ENCODE peak calls at places on chromosome 20, in five cellular contexts. T, F, M, N and U are unnamed samples.

GRCh38 chr20:18719426-18719825 is 94.2 kb upstream of the SCP2D1 start:
- DNase-seq in T (no peak), M (no peak), N (no peak), F (no peak), U (no peak)

GRCh38 chr20:57409316-57409671 is 18.1 kb downstream of the RBM38 start:
- DNase-seq in T (no peak), F (no peak), N (no peak), M (no peak), U (no peak)

GRCh38 chr20:36217226-36217625 is 19.1 kb upstream of the AAR2 start:
- DNase-seq in F (peak; percentile 32), T (no peak), M (no peak), N (peak; percentile 87), U (no peak)

GRCh38 chr20:35796556-35796955 is 24.7 kb downstream of the PHF20 start:
- DNase-seq in N (no peak), T (no peak), M (no peak), F (no peak), U (no peak)

GRCh38 chr20:13008761-13009681 is at the start of gene SPTLC3:
- DNase-seq in M (no peak), F (peak; percentile 80), N (peak; percentile 60), T (peak; percentile 44), U (peak; percentile 9)

GRCh38 chr20:38049800-38050199 is 16.3 kb downstream of the RPRD1B start:
- DNase-seq in F (no peak), N (no peak), M (no peak), T (no peak), U (no peak)

GRCh38 chr20:11867286-11867921 is 50.3 kb upstream of the BTBD3 start:
- DNase-seq in M (no peak), N (no peak), T (no peak), F (no peak), U (no peak)

GRCh38 chr20:10927011-10927583 is 253.3 kb upstream of the JAG1 start:
- DNase-seq in M (no peak), F (no peak), T (no peak), N (no peak), U (no peak)

GRCh38 chr20:55140631-55141030 is 665.2 kb downstream of the DOK5 start:
- DNase-seq in T (no peak), N (no peak), F (no peak), M (no peak), U (no peak)

GRCh38 chr20:24999568-24999967 is 7.0 kb upstream of the APMAP start:
- DNase-seq in T (no peak), N (peak; percentile 9), M (no peak), F (no peak), U (no peak)

GRCh38 chr20:57717797-57718196 is 8.0 kb upstream of the PMEPA1 start:
- DNase-seq in N (no peak), M (no peak), T (no peak), F (no peak), U (no peak)

GRCh38 chr20:36726168-36726567 is 19.7 kb downstream of the NDRG3 start:
- DNase-seq in N (no peak), F (no peak), M (no peak), T (no peak), U (no peak)

GRCh38 chr20:22513574-22513973 is 70.8 kb downstream of the FOXA2 start:
- DNase-seq in M (no peak), F (no peak), T (no peak), N (no peak), U (no peak)

GRCh38 chr20:38673731-38674177 is 50.5 kb upstream of the SLC32A1 start:
- DNase-seq in F (no peak), N (peak; percentile 66), M (no peak), T (no peak), U (peak; percentile 44)

GRCh38 chr20:37309941-37310590 is 20.6 kb downstream of the MANBAL start:
- DNase-seq in M (no peak), T (no peak), N (no peak), F (no peak), U (no peak)

GRCh38 chr20:10565191-10565921 is 108.4 kb downstream of the JAG1 start:
- DNase-seq in N (no peak), M (no peak), T (no peak), F (peak; percentile 75), U (no peak)

GRCh38 chr20:25675161-25675560 is 21.5 kb downstream of the ZNF337 start:
- DNase-seq in F (no peak), M (no peak), N (no peak), T (no peak), U (no peak)

GRCh38 chr20:10524034-10524476 is 89.0 kb downstream of the SLX4IP start:
- DNase-seq in M (no peak), N (peak; percentile 82), T (peak; percentile 58), F (no peak), U (no peak)

GRCh38 chr20:6583134-6583738 is 184.2 kb upstream of the BMP2 start:
- DNase-seq in T (peak; percentile 47), F (peak; percentile 74), M (no peak), N (peak; percentile 56), U (no peak)

GRCh38 chr20:3660262-3661059 is 2.7 kb downstream of the GFRA4 start:
- DNase-seq in N (peak; percentile 26), M (no peak), T (no peak), F (no peak), U (no peak)

GRCh38 chr20:3659492-3660261 is 3.5 kb downstream of the GFRA4 start:
- DNase-seq in T (no peak), N (peak; percentile 30), M (no peak), F (no peak), U (no peak)

GRCh38 chr20:3663031-3663701 is at the start of gene GFRA4:
- DNase-seq in T (no peak), N (peak; percentile 86), F (no peak), M (no peak), U (no peak)

GRCh38 chr20:3661836-3662665 is 1.1 kb downstream of the GFRA4 start:
- DNase-seq in T (no peak), M (no peak), N (no peak), F (no peak), U (no peak)

DNA sequence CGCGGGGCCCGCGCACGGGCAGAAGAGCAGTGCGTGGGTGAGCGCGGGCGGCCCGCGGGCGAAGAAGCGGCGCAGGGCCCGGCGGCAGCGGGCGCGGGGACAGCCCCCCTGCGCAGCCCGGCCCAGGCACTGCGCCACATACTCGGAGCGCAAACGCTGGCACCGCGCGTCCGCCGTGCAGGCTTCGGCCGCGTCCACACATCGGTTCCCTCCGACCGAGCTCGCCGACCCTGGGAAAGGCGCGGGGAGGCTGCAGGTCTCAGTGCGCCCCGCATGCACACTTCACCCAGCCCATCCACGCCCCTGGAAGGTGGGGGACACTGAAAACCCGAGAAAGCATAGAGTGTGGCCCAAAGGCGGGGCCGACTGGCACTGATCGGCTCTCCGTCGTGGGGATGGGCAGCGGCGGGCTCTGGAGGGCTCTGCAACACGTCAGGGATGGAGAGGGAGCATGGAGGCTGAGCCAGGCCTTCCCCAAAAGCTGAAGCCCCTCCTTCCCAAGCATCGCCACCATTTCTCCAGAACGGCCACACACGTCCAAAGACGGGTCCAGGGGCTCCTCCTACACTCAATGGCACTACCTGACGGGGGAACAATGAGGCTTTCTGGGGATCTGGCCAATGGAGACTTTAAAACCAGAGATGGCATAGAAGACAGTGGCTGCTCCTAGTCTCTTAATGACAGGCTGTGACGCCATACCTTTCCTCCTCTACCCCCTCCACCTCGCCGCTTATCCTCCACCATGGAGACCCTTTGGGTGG is 2.0 kb downstream of the GFRA4 start:
- DNase-seq in T (no peak), N (peak; percentile 25), M (no peak), F (no peak), U (no peak)
- H3K27ac ChIP-seq in T (no peak overlapping the region), N (no peak overlapping the region), M (no peak overlapping the region), F (no peak overlapping the region), U (no peak overlapping the region)

GRCh38 chr20:21308340-21308739 is 5.2 kb downstream of the XRN2 start:
- DNase-seq in N (no peak), M (no peak), T (no peak), F (no peak), U (no peak)
- H3K27ac ChIP-seq in N (no peak overlapping the region), M (no peak overlapping the region), T (no peak overlapping the region), F (no peak overlapping the region), U (no peak overlapping the region)

DNA sequence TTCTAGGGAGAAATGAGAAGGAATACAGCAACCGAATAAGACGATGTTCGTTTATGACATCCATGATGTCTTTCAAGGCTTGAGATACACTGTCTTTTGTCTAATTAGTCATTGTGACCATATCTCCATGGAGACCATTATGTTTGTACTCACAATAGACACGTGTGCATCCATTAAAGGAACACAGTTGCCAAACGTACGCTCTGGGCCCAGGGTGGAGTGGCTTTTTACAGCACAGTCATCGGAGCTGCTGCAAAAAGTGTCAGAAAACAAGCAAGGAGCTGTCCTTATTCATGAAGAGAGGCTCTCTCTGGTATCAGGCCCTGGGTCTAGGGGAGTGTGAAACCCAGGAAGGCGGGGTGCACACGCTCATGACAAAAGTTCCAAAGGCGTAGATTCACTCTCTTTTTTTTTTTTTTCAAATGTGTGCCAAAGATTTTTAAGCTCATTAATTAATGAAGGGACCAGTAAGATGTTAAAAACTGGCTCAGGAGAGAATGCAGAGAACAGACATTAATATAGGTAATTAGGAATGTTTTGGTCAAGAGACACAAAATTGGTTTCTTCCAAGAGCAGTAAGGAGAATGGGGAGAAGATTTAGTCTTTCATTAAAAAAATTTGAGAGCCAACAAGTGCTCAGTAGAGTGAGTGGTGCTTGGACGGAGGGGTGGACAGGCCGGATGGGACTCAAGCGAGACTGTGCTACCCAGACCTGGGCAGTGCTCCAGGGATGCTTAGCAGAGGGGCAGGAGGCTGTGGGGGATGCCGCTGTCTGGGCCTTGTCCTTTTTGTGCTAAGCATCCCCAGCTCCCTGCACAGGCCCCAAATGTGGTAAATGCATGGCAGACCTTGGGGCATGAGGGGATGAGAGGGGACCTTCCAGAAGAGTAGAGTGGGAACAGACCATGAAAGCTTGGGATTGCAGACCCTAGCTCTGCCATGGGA is 34.9 kb upstream of the GTSF1L start:
- DNase-seq in N (no peak), M (no peak), F (no peak), T (no peak), U (no peak)
- H3K27ac ChIP-seq in N (no peak overlapping the region), M (no peak overlapping the region), F (no peak overlapping the region), T (no peak overlapping the region), U (no peak overlapping the region)

GRCh38 chr20:52473171-52473570 is 281.6 kb upstream of the ZFP64 start:
- DNase-seq in T (no peak), N (no peak), M (no peak), F (no peak), U (no peak)

GRCh38 chr20:52481443-52481842 is 289.9 kb upstream of the ZFP64 start:
- DNase-seq in M (no peak), N (no peak), F (no peak), T (no peak), U (no peak)

GRCh38 chr20:52470561-52470960 is 279.0 kb upstream of the ZFP64 start:
- DNase-seq in F (no peak), T (no peak), N (no peak), M (no peak), U (no peak)

GRCh38 chr20:52482049-52482448 is 290.5 kb upstream of the ZFP64 start:
- DNase-seq in F (no peak), N (no peak), M (no peak), T (no peak), U (no peak)

DNA sequence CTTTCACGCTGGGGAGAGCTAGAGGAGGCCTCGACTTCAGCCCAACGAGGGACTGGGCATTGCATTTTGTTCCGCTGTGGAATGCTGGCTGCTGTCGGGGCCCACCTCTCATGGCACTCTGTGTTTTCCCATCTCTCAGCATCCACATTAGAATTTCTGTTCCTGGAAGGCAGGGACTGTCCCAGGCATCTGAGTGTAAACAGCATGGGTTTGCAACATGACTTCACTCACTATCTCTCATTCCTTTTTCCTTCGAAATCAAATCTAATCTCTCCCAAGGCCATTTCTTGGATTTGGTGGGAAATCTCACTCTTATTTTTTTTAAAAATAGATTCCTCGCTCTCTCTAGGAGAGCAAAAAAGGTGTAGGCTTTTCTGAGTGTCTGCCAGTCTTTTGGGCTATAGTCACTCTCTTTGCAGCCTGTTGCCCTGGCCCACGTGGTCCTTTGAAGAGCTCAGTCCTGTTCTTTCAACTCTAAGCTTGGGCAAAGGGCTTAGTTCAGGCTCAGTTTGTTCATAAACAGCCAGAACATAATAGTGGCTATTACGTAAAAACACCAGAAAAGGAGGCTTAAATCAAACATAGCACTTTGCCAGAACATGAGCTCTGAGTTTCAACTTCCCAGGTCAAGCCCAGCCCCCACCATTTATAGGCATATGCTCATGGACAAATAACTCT is 284.6 kb upstream of the ZFP64 start:
- DNase-seq in M (no peak), N (no peak), T (no peak), F (no peak), U (no peak)
- H3K27ac ChIP-seq in M (no peak overlapping the region), N (no peak overlapping the region), T (no peak overlapping the region), F (no peak overlapping the region), U (no peak overlapping the region)